ENCODE peak calls at places on chromosomes 13 and 19, in eight cellular contexts. One of them, this sample, is unnamed.

GRCh38 chr19:50414850-50415660 is 3.7 kb upstream of the SPIB start:
- DNase-seq in sigmoid colon: peak
- DNase-seq in heart right ventricle: peak
- DNase-seq in thoracic aorta: no peak
- DNase-seq in neural progenitor cell: peak
- DNase-seq in CD8-positive, alpha-beta T cell: peak
- DNase-seq in A549: peak
- DNase-seq in left lung: peak
- DNase-seq in this sample: peak

GRCh38 chr13:52994865-52995264 is 33.7 kb upstream of the OLFM4 start:
- DNase-seq in sigmoid colon: no peak
- DNase-seq in heart right ventricle: no peak
- DNase-seq in left lung: no peak
- DNase-seq in A549: no peak
- DNase-seq in neural progenitor cell: no peak
- DNase-seq in thoracic aorta: no peak
- DNase-seq in CD8-positive, alpha-beta T cell: no peak
- DNase-seq in this sample: no peak

GRCh38 chr13:60326273-60326672 is 70.7 kb upstream of the TDRD3 start:
- DNase-seq in CD8-positive, alpha-beta T cell: no peak
- DNase-seq in A549: no peak
- DNase-seq in heart right ventricle: no peak
- DNase-seq in left lung: no peak
- DNase-seq in sigmoid colon: no peak
- DNase-seq in thoracic aorta: no peak
- DNase-seq in neural progenitor cell: no peak
- DNase-seq in this sample: peak

GRCh38 chr13:24680258-24680920 is at the start of gene ATP12A:
- DNase-seq in heart right ventricle: no peak
- DNase-seq in CD8-positive, alpha-beta T cell: peak
- DNase-seq in A549: no peak
- DNase-seq in thoracic aorta: no peak
- DNase-seq in left lung: peak
- DNase-seq in neural progenitor cell: peak
- DNase-seq in sigmoid colon: no peak
- DNase-seq in this sample: no peak

GRCh38 chr13:109369357-109370052 is 416.9 kb downstream of the IRS2 start:
- DNase-seq in CD8-positive, alpha-beta T cell: no peak
- DNase-seq in left lung: no peak
- DNase-seq in neural progenitor cell: no peak
- DNase-seq in sigmoid colon: no peak
- DNase-seq in heart right ventricle: no peak
- DNase-seq in A549: no peak
- DNase-seq in thoracic aorta: no peak
- DNase-seq in this sample: no peak

GRCh38 chr19:40174087-40174486 is 17.1 kb upstream of the MAP3K10 start:
- DNase-seq in CD8-positive, alpha-beta T cell: no peak
- DNase-seq in neural progenitor cell: no peak
- DNase-seq in thoracic aorta: no peak
- DNase-seq in left lung: no peak
- DNase-seq in A549: no peak
- DNase-seq in sigmoid colon: no peak
- DNase-seq in heart right ventricle: no peak
- DNase-seq in this sample: no peak

GRCh38 chr13:29852464-29853054 is 2.1 kb upstream of the UBL3 start:
- DNase-seq in neural progenitor cell: no peak
- DNase-seq in sigmoid colon: no peak
- DNase-seq in left lung: no peak
- DNase-seq in thoracic aorta: no peak
- DNase-seq in A549: no peak
- DNase-seq in CD8-positive, alpha-beta T cell: no peak
- DNase-seq in heart right ventricle: no peak
- DNase-seq in this sample: no peak

GRCh38 chr13:81639984-81640582 is 1299.2 kb upstream of the SPRY2 start:
- DNase-seq in A549: no peak
- DNase-seq in heart right ventricle: no peak
- DNase-seq in sigmoid colon: no peak
- DNase-seq in CD8-positive, alpha-beta T cell: no peak
- DNase-seq in left lung: no peak
- DNase-seq in thoracic aorta: no peak
- DNase-seq in neural progenitor cell: peak
- DNase-seq in this sample: peak

GRCh38 chr19:55670280-55671053 is 4.6 kb upstream of the EPN1 start:
- DNase-seq in CD8-positive, alpha-beta T cell: no peak
- DNase-seq in sigmoid colon: peak
- DNase-seq in A549: no peak
- DNase-seq in neural progenitor cell: peak
- DNase-seq in left lung: peak
- DNase-seq in thoracic aorta: no peak
- DNase-seq in heart right ventricle: no peak
- DNase-seq in this sample: no peak

GRCh38 chr13:43326100-43326499 is 302.7 kb downstream of the DNAJC15 start:
- DNase-seq in thoracic aorta: no peak
- DNase-seq in neural progenitor cell: no peak
- DNase-seq in sigmoid colon: no peak
- DNase-seq in A549: no peak
- DNase-seq in heart right ventricle: no peak
- DNase-seq in CD8-positive, alpha-beta T cell: no peak
- DNase-seq in left lung: no peak
- DNase-seq in this sample: no peak

GRCh38 chr13:110129076-110129475 is 177.9 kb downstream of the COL4A1 start:
- DNase-seq in heart right ventricle: no peak
- DNase-seq in left lung: no peak
- DNase-seq in A549: no peak
- DNase-seq in CD8-positive, alpha-beta T cell: no peak
- DNase-seq in thoracic aorta: no peak
- DNase-seq in sigmoid colon: peak
- DNase-seq in neural progenitor cell: no peak
- DNase-seq in this sample: no peak

GRCh38 chr19:56603829-56604228 is 8.7 kb downstream of the ZNF71 start:
- DNase-seq in heart right ventricle: no peak
- DNase-seq in CD8-positive, alpha-beta T cell: no peak
- DNase-seq in thoracic aorta: no peak
- DNase-seq in sigmoid colon: no peak
- DNase-seq in A549: no peak
- DNase-seq in neural progenitor cell: no peak
- DNase-seq in left lung: no peak
- DNase-seq in this sample: no peak

GRCh38 chr19:11113140-11113708 is 24.0 kb downstream of the LDLR start:
- DNase-seq in thoracic aorta: no peak
- DNase-seq in CD8-positive, alpha-beta T cell: no peak
- DNase-seq in left lung: no peak
- DNase-seq in sigmoid colon: no peak
- DNase-seq in heart right ventricle: no peak
- DNase-seq in A549: no peak
- DNase-seq in neural progenitor cell: no peak
- DNase-seq in this sample: no peak

GRCh38 chr19:53883741-53884140 is 1.7 kb downstream of the PRKCG start:
- DNase-seq in A549: no peak
- DNase-seq in left lung: no peak
- DNase-seq in CD8-positive, alpha-beta T cell: no peak
- DNase-seq in sigmoid colon: no peak
- DNase-seq in thoracic aorta: no peak
- DNase-seq in heart right ventricle: no peak
- DNase-seq in neural progenitor cell: no peak
- DNase-seq in this sample: no peak

GRCh38 chr19:6233827-6234511 is 45.8 kb downstream of the MLLT1 start:
- DNase-seq in A549: no peak
- DNase-seq in thoracic aorta: no peak
- DNase-seq in sigmoid colon: no peak
- DNase-seq in CD8-positive, alpha-beta T cell: no peak
- DNase-seq in heart right ventricle: peak
- DNase-seq in left lung: peak
- DNase-seq in neural progenitor cell: no peak
- DNase-seq in this sample: no peak

GRCh38 chr13:37127706-37128241 is 22.3 kb upstream of the CSNK1A1L start:
- DNase-seq in A549: no peak
- DNase-seq in neural progenitor cell: no peak
- DNase-seq in sigmoid colon: no peak
- DNase-seq in CD8-positive, alpha-beta T cell: no peak
- DNase-seq in heart right ventricle: peak
- DNase-seq in left lung: no peak
- DNase-seq in thoracic aorta: no peak
- DNase-seq in this sample: peak

GRCh38 chr19:36528921-36529518 is 949 bp upstream of the ZNF260 start:
- DNase-seq in heart right ventricle: no peak
- DNase-seq in left lung: no peak
- DNase-seq in A549: peak
- DNase-seq in sigmoid colon: no peak
- DNase-seq in neural progenitor cell: peak
- DNase-seq in CD8-positive, alpha-beta T cell: peak
- DNase-seq in thoracic aorta: no peak
- DNase-seq in this sample: no peak

GRCh38 chr13:70568571-70568970 is 460.3 kb upstream of the KLHL1 start:
- DNase-seq in sigmoid colon: no peak
- DNase-seq in left lung: no peak
- DNase-seq in A549: peak
- DNase-seq in thoracic aorta: no peak
- DNase-seq in neural progenitor cell: peak
- DNase-seq in heart right ventricle: no peak
- DNase-seq in CD8-positive, alpha-beta T cell: no peak
- DNase-seq in this sample: peak

GRCh38 chr13:27826379-27827353 is 34.4 kb downstream of the GSX1 start:
- DNase-seq in neural progenitor cell: peak
- DNase-seq in left lung: peak
- DNase-seq in heart right ventricle: peak
- DNase-seq in A549: peak
- DNase-seq in sigmoid colon: peak
- DNase-seq in CD8-positive, alpha-beta T cell: peak
- DNase-seq in thoracic aorta: peak
- DNase-seq in this sample: peak

GRCh38 chr19:43778651-43779050 is 2.1 kb downstream of the KCNN4 start:
- DNase-seq in left lung: no peak
- DNase-seq in thoracic aorta: no peak
- DNase-seq in A549: no peak
- DNase-seq in CD8-positive, alpha-beta T cell: no peak
- DNase-seq in sigmoid colon: no peak
- DNase-seq in heart right ventricle: no peak
- DNase-seq in neural progenitor cell: no peak
- DNase-seq in this sample: no peak
- H3K4me3 ChIP-seq in left lung: no peak
- H3K4me3 ChIP-seq in thoracic aorta: no peak
- H3K4me3 ChIP-seq in A549: no peak
- H3K4me3 ChIP-seq in CD8-positive, alpha-beta T cell: no peak
- H3K4me3 ChIP-seq in sigmoid colon: no peak
- H3K4me3 ChIP-seq in heart right ventricle: no peak
- H3K4me3 ChIP-seq in neural progenitor cell: no peak
- H3K4me3 ChIP-seq in this sample: no peak

GRCh38 chr19:7516281-7516862 is 469 bp downstream of the ZNF358 start:
- DNase-seq in thoracic aorta: no peak
- DNase-seq in left lung: no peak
- DNase-seq in CD8-positive, alpha-beta T cell: no peak
- DNase-seq in heart right ventricle: no peak
- DNase-seq in sigmoid colon: peak
- DNase-seq in neural progenitor cell: peak
- DNase-seq in A549: no peak
- DNase-seq in this sample: no peak

GRCh38 chr19:7515471-7516226 is at the start of gene ZNF358:
- DNase-seq in CD8-positive, alpha-beta T cell: peak
- DNase-seq in heart right ventricle: peak
- DNase-seq in sigmoid colon: peak
- DNase-seq in left lung: peak
- DNase-seq in thoracic aorta: peak
- DNase-seq in neural progenitor cell: peak
- DNase-seq in A549: peak
- DNase-seq in this sample: peak

GRCh38 chr19:7515091-7515470 is 822 bp upstream of the ZNF358 start:
- DNase-seq in CD8-positive, alpha-beta T cell: no peak
- DNase-seq in neural progenitor cell: no peak
- DNase-seq in left lung: no peak
- DNase-seq in thoracic aorta: peak
- DNase-seq in sigmoid colon: peak
- DNase-seq in heart right ventricle: peak
- DNase-seq in A549: no peak
- DNase-seq in this sample: no peak

GRCh38 chr19:7519411-7520130 is 2.9 kb upstream of the MCOLN1 start:
- DNase-seq in sigmoid colon: no peak
- DNase-seq in left lung: no peak
- DNase-seq in heart right ventricle: no peak
- DNase-seq in A549: no peak
- DNase-seq in CD8-positive, alpha-beta T cell: no peak
- DNase-seq in neural progenitor cell: no peak
- DNase-seq in thoracic aorta: no peak
- DNase-seq in this sample: no peak

GRCh38 chr19:7516878-7517277 is 975 bp downstream of the ZNF358 start:
- DNase-seq in heart right ventricle: no peak
- DNase-seq in thoracic aorta: no peak
- DNase-seq in left lung: no peak
- DNase-seq in neural progenitor cell: no peak
- DNase-seq in sigmoid colon: peak
- DNase-seq in CD8-positive, alpha-beta T cell: no peak
- DNase-seq in A549: no peak
- DNase-seq in this sample: no peak
- TF ChIP-seq CTCF in heart right ventricle: no peak
- TF ChIP-seq CTCF in thoracic aorta: no peak
- TF ChIP-seq CTCF in left lung: no peak
- TF ChIP-seq CTCF in neural progenitor cell: no peak
- TF ChIP-seq CTCF in sigmoid colon: no peak
- TF ChIP-seq CTCF in CD8-positive, alpha-beta T cell: no peak
- TF ChIP-seq CTCF in A549: no peak
- TF ChIP-seq CTCF in this sample: peak

GRCh38 chr19:14435320-14436050 is 2.4 kb downstream of the PKN1 start:
- DNase-seq in CD8-positive, alpha-beta T cell: no peak
- DNase-seq in A549: no peak
- DNase-seq in left lung: no peak
- DNase-seq in heart right ventricle: no peak
- DNase-seq in sigmoid colon: no peak
- DNase-seq in thoracic aorta: no peak
- DNase-seq in neural progenitor cell: no peak
- DNase-seq in this sample: no peak
- H3K4me3 ChIP-seq in CD8-positive, alpha-beta T cell: no peak
- H3K4me3 ChIP-seq in A549: no peak
- H3K4me3 ChIP-seq in left lung: no peak
- H3K4me3 ChIP-seq in heart right ventricle: peak
- H3K4me3 ChIP-seq in sigmoid colon: no peak
- H3K4me3 ChIP-seq in thoracic aorta: peak
- H3K4me3 ChIP-seq in neural progenitor cell: no peak
- H3K4me3 ChIP-seq in this sample: peak

DNA sequence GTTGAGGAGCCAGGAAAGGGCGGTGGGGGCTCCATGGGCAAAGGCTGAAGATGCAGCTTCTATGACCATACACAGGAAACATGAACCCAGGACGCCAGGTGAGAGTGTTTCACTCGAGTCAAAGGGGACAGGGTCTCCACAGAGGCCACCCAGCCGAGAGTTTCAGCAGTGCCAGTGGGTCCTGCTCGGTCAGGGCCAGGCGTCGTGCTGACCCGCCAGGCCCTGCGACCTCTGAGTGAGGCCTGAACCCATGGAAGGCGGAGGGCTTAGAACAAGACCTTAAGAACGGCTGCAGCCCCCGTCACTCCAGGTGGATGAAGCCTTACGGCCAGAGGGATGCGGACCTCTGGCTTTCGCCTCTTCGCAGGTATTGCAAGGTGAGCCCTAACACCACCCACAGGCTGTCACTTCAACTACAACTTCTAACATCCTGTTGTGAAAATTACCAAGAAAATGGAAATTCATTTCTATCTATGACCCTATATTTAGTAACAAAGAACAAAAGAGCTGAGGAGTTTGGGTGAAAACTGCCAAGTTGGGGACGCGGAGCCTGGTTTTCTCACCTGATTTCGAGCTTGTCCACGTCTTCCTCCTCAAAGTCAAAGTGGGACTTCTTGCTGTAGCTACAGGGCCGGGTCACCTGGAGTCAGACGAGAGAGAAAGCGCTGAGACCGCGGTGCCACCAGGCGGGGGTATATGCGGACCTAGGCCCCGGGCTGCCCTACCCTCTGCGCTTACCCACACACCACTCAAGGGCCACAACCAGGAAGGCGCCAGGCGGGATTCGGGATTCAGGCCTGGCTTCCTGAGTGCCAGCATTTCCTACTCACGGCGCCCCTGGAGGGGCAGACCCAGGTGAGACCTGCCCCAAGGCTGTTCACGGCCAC is 50.1 kb upstream of the C13orf46 start:
- DNase-seq in CD8-positive, alpha-beta T cell: no peak
- DNase-seq in thoracic aorta: no peak
- DNase-seq in heart right ventricle: no peak
- DNase-seq in A549: no peak
- DNase-seq in sigmoid colon: no peak
- DNase-seq in neural progenitor cell: no peak
- DNase-seq in left lung: peak
- DNase-seq in this sample: no peak
- TF ChIP-seq CTCF in CD8-positive, alpha-beta T cell: no peak
- TF ChIP-seq CTCF in thoracic aorta: no peak
- TF ChIP-seq CTCF in heart right ventricle: no peak
- TF ChIP-seq CTCF in A549: no peak
- TF ChIP-seq CTCF in sigmoid colon: no peak
- TF ChIP-seq CTCF in neural progenitor cell: no peak
- TF ChIP-seq CTCF in left lung: no peak
- TF ChIP-seq CTCF in this sample: peak

This sample was measured in choroid plexus epithelial cell.